ENCODE peak calls at places on chromosomes 4 and X, in four cellular contexts. One of them, this sample, is unnamed.

GRCh38 chr4:6907658-6908191 is 1.9 kb upstream of the TBC1D14 start:
- DNase-seq in left colon: no peak
- DNase-seq in cardiac muscle cell: peak; percentile 59
- DNase-seq in activated T-helper 1 cell treated with anti-CD3 and anti-CD28 coated beads, Interleukin-12 subunit alpha, Interleukin-12 subunit beta, Interleukin-2, Interleukin-4 antibody, amounts not matched to agents 30 ng/mL and 10 ng/mL and 1 ng/mL, durations not matched to agents 14 hours and 24 hours and 36 hours: no peak
- DNase-seq in this sample: no peak

GRCh38 chr4:80094191-80094590 is 21.2 kb upstream of the ANTXR2 start:
- DNase-seq in left colon: no peak
- DNase-seq in cardiac muscle cell: peak; percentile 36
- DNase-seq in activated T-helper 1 cell treated with anti-CD3 and anti-CD28 coated beads, Interleukin-12 subunit alpha, Interleukin-12 subunit beta, Interleukin-2, Interleukin-4 antibody, amounts not matched to agents 30 ng/mL and 10 ng/mL and 1 ng/mL, durations not matched to agents 14 hours and 24 hours and 36 hours: no peak
- DNase-seq in this sample: no peak

GRCh38 chr4:118807659-118808058 is 28.3 kb downstream of the SEC24D start:
- DNase-seq in left colon: no peak
- DNase-seq in cardiac muscle cell: no peak
- DNase-seq in activated T-helper 1 cell treated with anti-CD3 and anti-CD28 coated beads, Interleukin-12 subunit alpha, Interleukin-12 subunit beta, Interleukin-2, Interleukin-4 antibody, amounts not matched to agents 30 ng/mL and 10 ng/mL and 1 ng/mL, durations not matched to agents 14 hours and 24 hours and 36 hours: no peak
- DNase-seq in this sample: no peak

GRCh38 chrX:65866146-65866545 is 173.7 kb downstream of the VSIG4 start:
- DNase-seq in left colon: no peak
- DNase-seq in cardiac muscle cell: no peak
- DNase-seq in activated T-helper 1 cell treated with anti-CD3 and anti-CD28 coated beads, Interleukin-12 subunit alpha, Interleukin-12 subunit beta, Interleukin-2, Interleukin-4 antibody, amounts not matched to agents 30 ng/mL and 10 ng/mL and 1 ng/mL, durations not matched to agents 14 hours and 24 hours and 36 hours: peak; percentile 31
- DNase-seq in this sample: peak; percentile 68

GRCh38 chr4:158821228-158822009 is 52.6 kb downstream of the FNIP2 start:
- DNase-seq in left colon: no peak
- DNase-seq in cardiac muscle cell: no peak
- DNase-seq in activated T-helper 1 cell treated with anti-CD3 and anti-CD28 coated beads, Interleukin-12 subunit alpha, Interleukin-12 subunit beta, Interleukin-2, Interleukin-4 antibody, amounts not matched to agents 30 ng/mL and 10 ng/mL and 1 ng/mL, durations not matched to agents 14 hours and 24 hours and 36 hours: no peak
- DNase-seq in this sample: peak; percentile 49

GRCh38 chr4:145879598-145879997 is 59.0 kb downstream of the ZNF827 start:
- DNase-seq in left colon: no peak
- DNase-seq in cardiac muscle cell: no peak
- DNase-seq in activated T-helper 1 cell treated with anti-CD3 and anti-CD28 coated beads, Interleukin-12 subunit alpha, Interleukin-12 subunit beta, Interleukin-2, Interleukin-4 antibody, amounts not matched to agents 30 ng/mL and 10 ng/mL and 1 ng/mL, durations not matched to agents 14 hours and 24 hours and 36 hours: no peak
- DNase-seq in this sample: no peak

GRCh38 chr4:53744446-53745160 is 153.3 kb upstream of the LNX1 start:
- DNase-seq in left colon: no peak
- DNase-seq in cardiac muscle cell: peak; percentile 59
- DNase-seq in activated T-helper 1 cell treated with anti-CD3 and anti-CD28 coated beads, Interleukin-12 subunit alpha, Interleukin-12 subunit beta, Interleukin-2, Interleukin-4 antibody, amounts not matched to agents 30 ng/mL and 10 ng/mL and 1 ng/mL, durations not matched to agents 14 hours and 24 hours and 36 hours: no peak
- DNase-seq in this sample: no peak

GRCh38 chr4:70061980-70062379 is 11.7 kb downstream of the HTN1 start:
- DNase-seq in left colon: no peak
- DNase-seq in cardiac muscle cell: no peak
- DNase-seq in activated T-helper 1 cell treated with anti-CD3 and anti-CD28 coated beads, Interleukin-12 subunit alpha, Interleukin-12 subunit beta, Interleukin-2, Interleukin-4 antibody, amounts not matched to agents 30 ng/mL and 10 ng/mL and 1 ng/mL, durations not matched to agents 14 hours and 24 hours and 36 hours: no peak
- DNase-seq in this sample: no peak

GRCh38 chr4:138910201-138910913 is 105.2 kb upstream of the NOCT start:
- DNase-seq in left colon: no peak
- DNase-seq in cardiac muscle cell: no peak
- DNase-seq in activated T-helper 1 cell treated with anti-CD3 and anti-CD28 coated beads, Interleukin-12 subunit alpha, Interleukin-12 subunit beta, Interleukin-2, Interleukin-4 antibody, amounts not matched to agents 30 ng/mL and 10 ng/mL and 1 ng/mL, durations not matched to agents 14 hours and 24 hours and 36 hours: no peak
- DNase-seq in this sample: no peak

GRCh38 chrX:13120017-13120416 is 75.6 kb upstream of the FAM9C start:
- DNase-seq in left colon: no peak
- DNase-seq in cardiac muscle cell: peak; percentile 20
- DNase-seq in activated T-helper 1 cell treated with anti-CD3 and anti-CD28 coated beads, Interleukin-12 subunit alpha, Interleukin-12 subunit beta, Interleukin-2, Interleukin-4 antibody, amounts not matched to agents 30 ng/mL and 10 ng/mL and 1 ng/mL, durations not matched to agents 14 hours and 24 hours and 36 hours: no peak
- DNase-seq in this sample: no peak

GRCh38 chrX:25016938-25017598 is 1.3 kb upstream of the ARX start:
- DNase-seq in left colon: no peak
- DNase-seq in cardiac muscle cell: no peak
- DNase-seq in activated T-helper 1 cell treated with anti-CD3 and anti-CD28 coated beads, Interleukin-12 subunit alpha, Interleukin-12 subunit beta, Interleukin-2, Interleukin-4 antibody, amounts not matched to agents 30 ng/mL and 10 ng/mL and 1 ng/mL, durations not matched to agents 14 hours and 24 hours and 36 hours: no peak
- DNase-seq in this sample: no peak

GRCh38 chr4:33381806-33382205 is 2661.6 kb downstream of the PCDH7 start:
- DNase-seq in left colon: no peak
- DNase-seq in cardiac muscle cell: no peak
- DNase-seq in activated T-helper 1 cell treated with anti-CD3 and anti-CD28 coated beads, Interleukin-12 subunit alpha, Interleukin-12 subunit beta, Interleukin-2, Interleukin-4 antibody, amounts not matched to agents 30 ng/mL and 10 ng/mL and 1 ng/mL, durations not matched to agents 14 hours and 24 hours and 36 hours: no peak
- DNase-seq in this sample: no peak

GRCh38 chrX:41022579-41022978 is 62.7 kb upstream of the USP9X start:
- DNase-seq in left colon: no peak
- DNase-seq in cardiac muscle cell: no peak
- DNase-seq in activated T-helper 1 cell treated with anti-CD3 and anti-CD28 coated beads, Interleukin-12 subunit alpha, Interleukin-12 subunit beta, Interleukin-2, Interleukin-4 antibody, amounts not matched to agents 30 ng/mL and 10 ng/mL and 1 ng/mL, durations not matched to agents 14 hours and 24 hours and 36 hours: no peak
- DNase-seq in this sample: no peak